ENCODE peak calls at places on chromosomes 3 and 15, in four cellular contexts. G is IMR-90, O is mesendoderm, N is H1. A is an unnamed sample.
A peak's percentile ranks its signal among the peaks of the same experiment; 100 is the strongest.

GRCh38 chr3:186566772-186567071 is 417 bp downstream of the TBCCD1 start:
- DNase-seq in G (no peak), N (no peak), O (no peak), A (peak; percentile 30)

GRCh38 chr15:99451484-99451883 is 114.3 kb upstream of the MEF2A start:
- DNase-seq in N (peak; percentile 17), O (no peak), G (no peak), A (no peak)

GRCh38 chr15:50828610-50829206 is 63.2 kb upstream of the SPPL2A start:
- DNase-seq in N (no peak), G (peak; percentile 86), O (peak; percentile 60), A (no peak)

GRCh38 chr15:62431806-62432205 is 266.7 kb upstream of the C2CD4B start:
- DNase-seq in O (no peak), N (no peak), G (no peak), A (no peak)

GRCh38 chr3:17745301-17745700 is 2.9 kb upstream of the TBC1D5 start:
- DNase-seq in O (peak; percentile 18), N (no peak), G (no peak), A (no peak)

GRCh38 chr3:16286161-16286560 is 21.1 kb downstream of the OXNAD1 start:
- DNase-seq in O (no peak), G (no peak), N (no peak), A (no peak)

GRCh38 chr3:183254816-183255730 is 2.0 kb downstream of the B3GNT5 start:
- DNase-seq in G (peak; percentile 18), N (no peak), O (no peak), A (no peak)

GRCh38 chr3:71317749-71318458 is 265.6 kb downstream of the FOXP1 start:
- DNase-seq in N (no peak), O (no peak), G (peak; percentile 77), A (no peak)

GRCh38 chr15:92666780-92667179 is 11.2 kb upstream of the FAM174B start:
- DNase-seq in N (no peak), O (no peak), G (no peak), A (no peak)

GRCh38 chr3:53195602-53196574 is 34.9 kb downstream of the PRKCD start:
- DNase-seq in G (peak; percentile 19), N (peak; percentile 92), O (peak; percentile 79), A (peak; percentile 83)

GRCh38 chr3:130420466-130420865 is 75.0 kb downstream of the COL6A5 start:
- DNase-seq in G (no peak), O (no peak), N (no peak), A (no peak)

GRCh38 chr15:77889009-77889806 is 188.3 kb downstream of the TBC1D2B start:
- DNase-seq in N (no peak), O (no peak), G (no peak), A (no peak)

GRCh38 chr3:133573629-133574194 is at the start of gene CDV3:
- DNase-seq in N (no peak), O (no peak), G (no peak), A (no peak)

GRCh38 chr15:91853501-91853967 is at the start of gene SLCO3A1:
- DNase-seq in O (peak; percentile 63), G (peak; percentile 32), N (no peak), A (peak; percentile 68)

GRCh38 chr15:66399276-66399675 is 12.6 kb downstream of the MAP2K1 start:
- DNase-seq in O (no peak), N (no peak), G (no peak), A (no peak)

GRCh38 chr15:55281517-55282227 is 7.9 kb downstream of the RAB27A start:
- DNase-seq in N (no peak), G (no peak), O (no peak), A (no peak)

GRCh38 chr15:89556413-89557262 is 18.6 kb upstream of the TICRR start:
- DNase-seq in O (peak; percentile 79), G (peak; percentile 77), N (peak; percentile 78), A (peak; percentile 75)

GRCh38 chr3:52002768-52003167 is 7.1 kb upstream of the RPL29 start:
- DNase-seq in O (no peak), N (peak; percentile 59), G (no peak), A (no peak)
- H2BK15ac ChIP-seq in O (no peak overlapping the region), N (no peak overlapping the region), G (no peak overlapping the region), A (no peak overlapping the region)

GRCh38 chr3:105406268-105406667 is 39.6 kb downstream of the ALCAM start:
- DNase-seq in G (no peak), N (no peak), O (no peak), A (no peak)
- H4K5ac ChIP-seq in G (no peak overlapping the region), N (no peak overlapping the region), O (no peak overlapping the region), A (no peak overlapping the region)

GRCh38 chr3:49021213-49021812 is 608 bp upstream of the NDUFAF3 start:
- DNase-seq in O (peak; percentile 98), G (peak; percentile 95), N (peak; percentile 99), A (peak; percentile 98)
- H2BK15ac ChIP-seq in O (no peak overlapping the region), G (no peak overlapping the region), N (no peak overlapping the region), A (no peak overlapping the region)

GRCh38 chr3:105850593-105850992 is 18.2 kb downstream of the CBLB start:
- DNase-seq in O (no peak), N (no peak), G (no peak), A (no peak)

GRCh38 chr3:105847865-105848264 is 20.9 kb downstream of the CBLB start:
- DNase-seq in O (no peak), N (no peak), G (no peak), A (no peak)

GRCh38 chr3:105846809-105847208 is 22.0 kb downstream of the CBLB start:
- DNase-seq in G (no peak), O (no peak), N (no peak), A (no peak)

GRCh38 chr3:105847452-105847851 is 21.4 kb downstream of the CBLB start:
- DNase-seq in O (no peak), N (no peak), G (no peak), A (no peak)

DNA sequence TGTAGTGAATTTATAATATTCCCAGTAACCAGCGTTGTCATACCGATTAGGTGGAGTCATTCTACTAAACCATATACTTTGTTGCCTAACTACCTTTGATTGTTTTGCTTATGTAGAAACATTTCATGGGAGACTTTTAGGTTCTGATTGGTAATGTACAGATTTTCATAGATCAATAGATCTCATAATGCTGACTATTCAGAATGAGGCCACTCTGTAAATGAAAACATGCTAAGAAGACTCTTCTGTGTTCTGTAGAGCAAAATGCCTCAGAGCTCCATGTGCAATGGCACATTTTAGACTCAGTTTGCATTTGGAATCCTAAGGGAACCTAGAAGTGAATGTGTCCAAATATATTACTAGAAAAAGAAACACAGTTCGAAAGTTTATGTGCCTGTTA is 20.0 kb downstream of the CBLB start:
- DNase-seq in O (no peak), N (no peak), G (no peak), A (no peak)
- H4K5ac ChIP-seq in O (no peak overlapping the region), N (no peak overlapping the region), G (no peak overlapping the region), A (no peak overlapping the region)

DNA sequence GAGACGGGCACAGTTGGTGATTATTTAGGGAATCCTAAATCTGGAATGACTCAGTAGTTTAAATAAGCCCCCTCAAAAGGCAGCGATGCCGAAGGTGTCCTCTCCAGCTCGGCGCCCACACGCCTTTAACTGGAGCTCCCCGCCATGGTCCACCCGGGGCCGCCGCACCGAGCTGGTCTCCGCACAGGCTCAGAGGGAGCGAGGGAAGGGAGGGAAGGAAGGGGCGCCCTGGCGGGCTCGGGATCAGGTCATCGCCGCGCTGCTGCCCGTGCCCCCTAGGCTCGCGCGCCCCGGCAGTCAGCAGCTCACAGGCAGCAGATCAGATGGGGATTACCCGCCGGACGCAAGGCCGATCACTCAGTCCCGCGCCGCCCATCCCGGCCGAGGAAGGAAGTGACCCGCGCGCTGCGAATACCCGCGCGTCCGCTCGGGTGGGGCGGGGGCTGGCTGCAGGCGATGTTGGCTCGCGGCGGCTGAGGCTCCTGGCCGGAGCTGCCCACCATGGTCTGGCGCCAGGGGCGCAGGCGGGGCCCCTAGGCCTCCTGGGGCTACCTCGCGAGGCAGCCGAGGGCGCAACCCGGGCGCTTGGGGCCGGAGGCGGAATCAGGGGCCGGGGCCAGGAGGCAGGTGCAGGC is 318.0 kb downstream of the FGF12 start:
- DNase-seq in G (no peak), N (peak; percentile 80), O (peak; percentile 75), A (peak; percentile 76)
- H2BK15ac ChIP-seq in G (no peak overlapping the region), N (no peak overlapping the region), O (peak overlapping the region; percentile 20), A (no peak overlapping the region)